ENCODE peak calls at places on chromosomes 5 and 9, in four cellular contexts. V, S, Q and A are unnamed samples.

GRCh38 chr5:80503641-80504040 is 15.7 kb downstream of the FAM151B start:
- DNase-seq in V (no peak), S (no peak), Q (no peak), A (no peak)

GRCh38 chr9:38228331-38229122 is 159.5 kb upstream of the SHB start:
- DNase-seq in V (peak), S (no peak), Q (no peak), A (no peak)

GRCh38 chr5:169893586-169893985 is 86.7 kb downstream of the INSYN2B start:
- DNase-seq in V (peak), S (no peak), Q (no peak), A (no peak)

GRCh38 chr9:134559013-134559412 is 82.6 kb upstream of the COL5A1 start:
- DNase-seq in V (no peak), S (no peak), Q (peak), A (no peak)

GRCh38 chr5:43874772-43875171 is 271.8 kb downstream of the NNT start:
- DNase-seq in V (no peak), S (no peak), Q (no peak), A (no peak)

GRCh38 chr5:178551059-178551458 is 39.1 kb downstream of the COL23A1 start:
- DNase-seq in V (peak), S (peak), Q (no peak), A (no peak)

GRCh38 chr9:99231708-99232107 is 9.6 kb downstream of the SEC61B start:
- DNase-seq in V (no peak), S (peak), Q (no peak), A (no peak)

GRCh38 chr9:129869585-129870501 is 34.6 kb downstream of the USP20 start:
- DNase-seq in V (no peak), S (no peak), Q (no peak), A (no peak)

GRCh38 chr9:136902259-136902821 is 16.0 kb downstream of the TRAF2 start:
- DNase-seq in V (peak), S (no peak), Q (peak), A (peak)

GRCh38 chr9:6552033-6552737 is 93.3 kb downstream of the GLDC start:
- DNase-seq in V (peak), S (no peak), Q (no peak), A (no peak)

GRCh38 chr5:177478711-177479646 is 5.5 kb upstream of the DBN1 start:
- DNase-seq in V (peak), S (no peak), Q (peak), A (no peak)

GRCh38 chr9:38066167-38066906 is 2.7 kb downstream of the SHB start:
- DNase-seq in V (no peak), S (no peak), Q (no peak), A (no peak)

GRCh38 chr5:154087260-154087659 is 48.5 kb downstream of the MFAP3 start:
- DNase-seq in V (no peak), S (no peak), Q (no peak), A (no peak)

GRCh38 chr5:175444060-175444904 is at the start of gene DRD1:
- DNase-seq in V (peak), S (peak), Q (no peak), A (no peak)

GRCh38 chr9:137053944-137054931 is at the start of gene ENTPD2:
- DNase-seq in V (no peak), S (peak), Q (no peak), A (no peak)

GRCh38 chr9:89179920-89180667 is 1.5 kb upstream of the SHC3 start:
- DNase-seq in V (peak), S (peak), Q (peak), A (peak)

GRCh38 chr9:126788631-126789349 is 16.1 kb upstream of the ZBTB43 start:
- DNase-seq in V (peak), S (no peak), Q (no peak), A (no peak)

GRCh38 chr9:84371737-84372136 is 31.2 kb upstream of the SLC28A3 start:
- DNase-seq in V (peak), S (no peak), Q (no peak), A (peak)

GRCh38 chr5:174409971-174410370 is 314.4 kb upstream of the MSX2 start:
- DNase-seq in V (no peak), S (no peak), Q (no peak), A (no peak)

GRCh38 chr9:68780735-68781134 is 75.7 kb downstream of the PIP5K1B start:
- DNase-seq in V (peak), S (no peak), Q (no peak), A (no peak)

GRCh38 chr9:15824310-15824709 is 271.5 kb downstream of the CCDC171 start:
- DNase-seq in V (peak), S (no peak), Q (no peak), A (no peak)

GRCh38 chr9:89941875-89942274 is 337.1 kb downstream of the GADD45G start:
- DNase-seq in V (peak), S (no peak), Q (peak), A (peak)

GRCh38 chr9:83596899-83597504 is 25.9 kb upstream of the IDNK start:
- DNase-seq in V (no peak), S (peak), Q (no peak), A (no peak)

GRCh38 chr9:81529556-81530193 is 159.7 kb downstream of the TLE1 start:
- DNase-seq in V (peak), S (no peak), Q (no peak), A (no peak)

GRCh38 chr5:62208218-62208852 is 97.7 kb upstream of the KIF2A start:
- DNase-seq in V (no peak), S (no peak), Q (no peak), A (no peak)

GRCh38 chr5:142904421-142904820 is 134.2 kb downstream of the ARHGAP26 start:
- DNase-seq in V (peak), S (no peak), Q (no peak), A (no peak)

GRCh38 chr9:92983984-92984589 is 36.8 kb downstream of the FGD3 start:
- DNase-seq in V (no peak), S (no peak), Q (no peak), A (no peak)

GRCh38 chr5:32360906-32361305 is 48.2 kb upstream of the MTMR12 start:
- DNase-seq in V (peak), S (no peak), Q (no peak), A (no peak)

GRCh38 chr5:34863947-34864346 is 25.0 kb downstream of the TTC23L start:
- DNase-seq in V (no peak), S (no peak), Q (no peak), A (no peak)

GRCh38 chr5:16663848-16664247 is 47.1 kb upstream of the RETREG1 start:
- DNase-seq in V (no peak), S (no peak), Q (no peak), A (no peak)

GRCh38 chr5:172660974-172661373 is 19.9 kb downstream of the NEURL1B start:
- DNase-seq in V (no peak), S (no peak), Q (no peak), A (no peak)

GRCh38 chr5:172658869-172659513 is 17.9 kb downstream of the NEURL1B start:
- DNase-seq in V (peak), S (no peak), Q (peak), A (no peak)

GRCh38 chr5:172659570-172659908 is 18.5 kb downstream of the NEURL1B start:
- DNase-seq in V (no peak), S (no peak), Q (no peak), A (no peak)

GRCh38 chr5:172661536-172661935 is 20.5 kb downstream of the NEURL1B start:
- DNase-seq in V (no peak), S (no peak), Q (no peak), A (no peak)

GRCh38 chr5:172659909-172660628 is 19.0 kb downstream of the NEURL1B start:
- DNase-seq in V (peak), S (no peak), Q (peak), A (peak)
- TF ChIP-seq CTCF in V (no peak), S (no peak), Q (no peak), A (no peak)

GRCh38 chr9:120846251-120846869 is 3.6 kb upstream of the PSMD5 start:
- DNase-seq in V (no peak), S (no peak), Q (no peak), A (no peak)
- H3K4me3 ChIP-seq in V (no peak), S (no peak), Q (no peak), A (no peak)

DNA sequence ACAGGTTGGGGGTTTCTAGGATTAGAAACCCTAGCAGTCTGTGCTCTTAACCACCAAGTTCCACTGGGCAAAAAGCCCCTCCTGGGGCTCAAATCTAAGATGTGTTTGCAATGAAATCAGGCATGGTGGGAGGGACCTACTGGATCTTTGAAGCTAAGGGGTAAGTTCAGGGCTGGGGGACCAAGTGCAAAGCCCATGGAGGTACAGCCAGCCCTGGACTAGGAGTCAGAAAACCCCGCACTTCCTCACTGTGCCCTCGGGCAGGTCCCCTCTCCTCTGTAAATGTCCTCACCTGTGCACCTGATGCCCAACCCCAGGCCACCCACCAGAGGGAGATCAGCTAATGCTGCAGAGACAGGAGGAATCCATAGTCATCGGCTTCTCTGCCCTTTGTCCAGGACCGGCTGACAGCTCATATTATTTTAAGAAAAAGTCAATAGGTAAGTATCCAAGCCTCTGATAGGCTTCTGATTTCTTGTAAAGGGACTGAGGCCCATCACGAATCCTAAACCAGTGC is 138.3 kb downstream of the PAX5 start:
- DNase-seq in V (no peak), S (no peak), Q (no peak), A (no peak)
- TF ChIP-seq CTCF in V (no peak), S (no peak), Q (no peak), A (no peak)

DNA sequence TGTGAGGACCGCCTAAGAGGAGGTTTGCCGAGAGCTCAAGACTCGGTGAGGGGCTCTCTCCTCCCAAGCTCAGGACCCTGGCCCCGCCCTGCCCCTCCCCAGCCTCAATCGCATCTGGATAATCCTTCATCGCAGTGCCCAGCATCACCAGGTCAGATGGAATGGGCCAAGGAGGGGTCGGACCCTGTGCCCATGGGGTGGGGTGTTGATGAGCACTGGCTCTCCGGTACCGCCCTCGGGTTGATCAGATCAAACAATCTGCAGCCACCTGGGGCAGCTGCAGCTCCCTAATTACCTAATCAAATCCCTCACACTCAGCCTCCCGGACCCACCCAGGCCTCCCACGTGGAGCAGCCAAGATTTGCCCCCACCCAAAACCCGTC is 24.4 kb upstream of the TDRD7 start:
- DNase-seq in V (no peak), S (no peak), Q (no peak), A (no peak)
- H3K4me3 ChIP-seq in V (no peak), S (peak), Q (no peak), A (no peak)

GRCh38 chr9:107906074-107906473 is 416.5 kb upstream of the KLF4 start:
- DNase-seq in V (no peak), S (no peak), Q (no peak), A (no peak)

GRCh38 chr9:107907261-107907660 is 417.7 kb upstream of the KLF4 start:
- DNase-seq in V (no peak), S (no peak), Q (no peak), A (no peak)

GRCh38 chr9:107905313-107906027 is 415.9 kb upstream of the KLF4 start:
- DNase-seq in V (no peak), S (no peak), Q (no peak), A (no peak)

DNA sequence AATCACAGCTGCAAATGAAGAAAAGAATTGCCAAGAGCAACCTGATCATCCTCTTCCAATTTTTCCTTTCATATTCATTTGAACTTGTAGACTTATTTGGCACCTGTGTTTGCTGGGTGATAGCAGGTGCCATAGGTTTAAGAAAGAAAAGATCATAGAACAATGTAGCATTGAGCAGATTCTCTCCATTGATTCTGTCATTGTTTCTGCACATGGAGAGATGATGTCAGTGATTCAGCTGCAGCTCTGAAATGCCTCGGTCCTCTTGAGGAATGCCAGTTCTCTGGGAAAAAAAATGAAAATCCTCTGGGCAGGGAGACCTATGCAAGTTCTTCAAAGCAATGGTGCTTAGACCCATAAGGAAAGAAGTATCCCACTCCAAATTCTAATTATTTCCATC is 418.1 kb upstream of the KLF4 start:
- DNase-seq in V (no peak), S (no peak), Q (no peak), A (no peak)
- TF ChIP-seq CTCF in V (no peak), S (no peak), Q (no peak), A (no peak)

GRCh38 chr5:140056880-140057279 is 13.8 kb upstream of the NRG2 start:
- DNase-seq in V (no peak), S (no peak), Q (no peak), A (no peak)
- H3K4me3 ChIP-seq in V (no peak), S (no peak), Q (no peak), A (no peak)

GRCh38 chr9:138100711-138101349 is 223.2 kb downstream of the CACNA1B start:
- DNase-seq in V (no peak), S (no peak), Q (no peak), A (no peak)
- TF ChIP-seq CTCF in V (no peak), S (peak), Q (no peak), A (no peak)

GRCh38 chr5:6716634-6717149 is 3.5 kb downstream of the TENT4A start:
- DNase-seq in V (no peak), S (no peak), Q (peak), A (no peak)
- H3K4me3 ChIP-seq in V (peak), S (peak), Q (peak), A (peak)

DNA sequence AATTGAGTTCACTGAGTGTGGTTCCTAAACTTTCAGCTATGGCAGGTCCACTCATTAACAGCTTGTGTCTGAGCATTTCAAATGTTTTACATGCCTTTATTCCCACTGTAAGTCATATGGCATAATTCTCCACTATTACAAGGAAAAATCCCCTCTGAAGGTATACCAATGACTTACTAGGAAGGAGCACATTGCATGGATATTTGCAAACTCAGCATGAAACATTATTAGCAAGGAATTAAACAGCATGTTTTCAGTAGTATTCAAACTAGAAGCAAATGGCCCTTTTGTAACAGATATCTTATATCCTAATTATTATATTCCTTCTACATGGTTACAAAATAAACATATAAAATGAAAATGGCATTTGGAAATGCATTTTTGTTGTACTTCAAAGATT is 566.4 kb upstream of the CCNG1 start:
- DNase-seq in V (no peak), S (no peak), Q (no peak), A (no peak)
- TF ChIP-seq CTCF in V (no peak), S (no peak), Q (no peak), A (no peak)